ENCODE peak calls at places on chromosome 11, in eight cellular contexts. T, M, F, X, Q, R, H and E are unnamed samples. For H3K36me3, the result is how much of the 10 kb centered on the place peaks cover.

GRCh38 chr11:119423459-119424254 is 685 bp upstream of the THY1 start:
- DNase-seq in T (no peak), M (no peak), F (no peak), X (no peak), Q (no peak), R (no peak), H (no peak), E (no peak)

GRCh38 chr11:75637998-75638397 is 30.8 kb downstream of the MAP6 start:
- DNase-seq in T (no peak), M (no peak), F (no peak), X (no peak), Q (no peak), R (no peak), H (no peak), E (no peak)

GRCh38 chr11:9787260-9787659 is 123.4 kb downstream of the SWAP70 start:
- DNase-seq in T (no peak), M (no peak), F (no peak), X (no peak), Q (no peak), R (no peak), H (no peak), E (no peak)

GRCh38 chr11:45644981-45645889 is 20.2 kb downstream of the CHST1 start:
- DNase-seq in T (no peak), M (no peak), F (no peak), X (no peak), Q (no peak), R (no peak), H (no peak), E (no peak)

GRCh38 chr11:7905549-7905948 is 25.5 kb downstream of the OR10A6 start:
- DNase-seq in T (no peak), M (no peak), F (no peak), X (no peak), Q (no peak), R (no peak), H (no peak), E (no peak)

GRCh38 chr11:102456381-102456780 is 3.8 kb upstream of the TMEM123 start:
- DNase-seq in T (no peak), M (no peak), F (no peak), X (no peak), Q (peak), R (no peak), H (no peak), E (no peak)

GRCh38 chr11:27371490-27371889 is 8.5 kb upstream of the CCDC34 start:
- DNase-seq in T (no peak), M (no peak), F (no peak), X (no peak), Q (no peak), R (no peak), H (no peak), E (no peak)

GRCh38 chr11:111642521-111642920 is 40.3 kb downstream of the SIK2 start:
- DNase-seq in T (no peak), M (no peak), F (no peak), X (no peak), Q (no peak), R (no peak), H (no peak), E (no peak)

GRCh38 chr11:11703885-11704284 is 82.1 kb upstream of the GALNT18 start:
- DNase-seq in T (no peak), M (no peak), F (no peak), X (no peak), Q (no peak), R (no peak), H (no peak), E (no peak)

GRCh38 chr11:47270331-47271271 is 668 bp downstream of the MADD start:
- DNase-seq in T (peak), M (peak), F (peak), X (peak), Q (peak), R (no peak), H (no peak), E (peak)

GRCh38 chr11:82458777-82459176 is 274.9 kb downstream of the FAM181B start:
- DNase-seq in T (no peak), M (no peak), F (no peak), X (no peak), Q (no peak), R (no peak), H (no peak), E (no peak)

GRCh38 chr11:39724404-39724803 is 1735.0 kb downstream of the LRRC4C start:
- DNase-seq in T (no peak), M (no peak), F (no peak), X (no peak), Q (no peak), R (no peak), H (no peak), E (no peak)

GRCh38 chr11:129720994-129721393 is 94.7 kb upstream of the TMEM45B start:
- DNase-seq in T (no peak), M (no peak), F (no peak), X (no peak), Q (no peak), R (no peak), H (no peak), E (no peak)

GRCh38 chr11:82682003-82682751 is 51.5 kb downstream of the FAM181B start:
- DNase-seq in T (no peak), M (peak), F (peak), X (peak), Q (peak), R (no peak), H (peak), E (peak)

GRCh38 chr11:93608280-93608862 is 53.1 kb upstream of the CEP295 start:
- DNase-seq in T (no peak), M (no peak), F (no peak), X (no peak), Q (no peak), R (no peak), H (no peak), E (no peak)

GRCh38 chr11:129317564-129317963 is 58.1 kb upstream of the BARX2 start:
- DNase-seq in T (no peak), M (no peak), F (no peak), X (no peak), Q (peak), R (no peak), H (no peak), E (no peak)

GRCh38 chr11:122706261-122706660 is 50.7 kb downstream of the UBASH3B start:
- DNase-seq in T (no peak), M (no peak), F (no peak), X (no peak), Q (no peak), R (no peak), H (no peak), E (no peak)

GRCh38 chr11:85759915-85760314 is 51.0 kb downstream of the SYTL2 start:
- DNase-seq in T (no peak), M (no peak), F (no peak), X (no peak), Q (no peak), R (no peak), H (no peak), E (no peak)

GRCh38 chr11:130213979-130214281 is 54.3 kb downstream of the ST14 start:
- DNase-seq in T (no peak), M (no peak), F (peak), X (no peak), Q (peak), R (peak), H (peak), E (no peak)

GRCh38 chr11:18277560-18278271 is 11.7 kb downstream of the SAA1 start:
- DNase-seq in T (no peak), M (no peak), F (peak), X (no peak), Q (no peak), R (no peak), H (no peak), E (no peak)

GRCh38 chr11:116162086-116162485 is 610.7 kb downstream of the BUD13 start:
- DNase-seq in T (no peak), M (no peak), F (no peak), X (no peak), Q (no peak), R (no peak), H (no peak), E (no peak)

GRCh38 chr11:12587333-12587997 is 86.8 kb upstream of the TEAD1 start:
- DNase-seq in T (no peak), M (no peak), F (no peak), X (no peak), Q (no peak), R (no peak), H (no peak), E (no peak)

GRCh38 chr11:28581286-28582242 is 473.4 kb downstream of the METTL15 start:
- DNase-seq in T (no peak), M (no peak), F (no peak), X (no peak), Q (no peak), R (no peak), H (no peak), E (no peak)

GRCh38 chr11:123143476-123143875 is 51.6 kb downstream of the CLMP start:
- DNase-seq in T (no peak), M (no peak), F (no peak), X (no peak), Q (no peak), R (no peak), H (no peak), E (no peak)

GRCh38 chr11:120467627-120468026 is 43.9 kb upstream of the GRIK4 start:
- DNase-seq in T (no peak), M (no peak), F (no peak), X (no peak), Q (no peak), R (no peak), H (no peak), E (no peak)

GRCh38 chr11:1083621-1084551 is 9.2 kb downstream of the MUC2 start:
- DNase-seq in T (no peak), M (no peak), F (no peak), X (no peak), Q (no peak), R (peak), H (no peak), E (no peak)

GRCh38 chr11:125369808-125370207 is 126.3 kb downstream of the FEZ1 start:
- DNase-seq in T (no peak), M (no peak), F (no peak), X (no peak), Q (no peak), R (no peak), H (no peak), E (no peak)

GRCh38 chr11:58525037-58525614 is 17.2 kb upstream of the OR5B21 start:
- DNase-seq in T (peak), M (no peak), F (no peak), X (no peak), Q (no peak), R (no peak), H (no peak), E (peak)

DNA sequence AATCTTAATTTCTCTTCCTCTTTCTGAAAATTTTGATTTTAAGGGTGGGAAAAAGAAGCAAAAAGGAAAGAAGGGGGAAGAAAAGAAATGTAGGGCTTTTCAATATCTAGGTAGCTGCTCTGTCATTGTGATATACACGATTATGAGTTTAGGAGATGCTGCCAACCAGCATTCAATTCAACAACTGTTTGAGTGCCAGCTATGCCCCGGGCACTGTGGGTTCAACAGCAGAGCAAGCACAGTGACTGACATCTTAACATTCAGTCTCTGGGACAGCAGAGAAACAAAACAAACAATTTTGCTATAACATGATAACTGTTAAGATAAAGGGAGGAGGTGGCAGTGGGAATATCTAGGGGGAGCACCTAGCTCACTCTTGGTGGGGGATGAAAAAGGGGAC is 91.6 kb downstream of the DBX1 start:
- DNase-seq in T (no peak), M (no peak), F (no peak), X (no peak), Q (no peak), R (no peak), H (no peak), E (no peak)
- H3K36me3 ChIP-seq in T (under half), M (half or more), F (under half), X (under half), Q (under half), R (under half), H (under half), E (under half)

DNA sequence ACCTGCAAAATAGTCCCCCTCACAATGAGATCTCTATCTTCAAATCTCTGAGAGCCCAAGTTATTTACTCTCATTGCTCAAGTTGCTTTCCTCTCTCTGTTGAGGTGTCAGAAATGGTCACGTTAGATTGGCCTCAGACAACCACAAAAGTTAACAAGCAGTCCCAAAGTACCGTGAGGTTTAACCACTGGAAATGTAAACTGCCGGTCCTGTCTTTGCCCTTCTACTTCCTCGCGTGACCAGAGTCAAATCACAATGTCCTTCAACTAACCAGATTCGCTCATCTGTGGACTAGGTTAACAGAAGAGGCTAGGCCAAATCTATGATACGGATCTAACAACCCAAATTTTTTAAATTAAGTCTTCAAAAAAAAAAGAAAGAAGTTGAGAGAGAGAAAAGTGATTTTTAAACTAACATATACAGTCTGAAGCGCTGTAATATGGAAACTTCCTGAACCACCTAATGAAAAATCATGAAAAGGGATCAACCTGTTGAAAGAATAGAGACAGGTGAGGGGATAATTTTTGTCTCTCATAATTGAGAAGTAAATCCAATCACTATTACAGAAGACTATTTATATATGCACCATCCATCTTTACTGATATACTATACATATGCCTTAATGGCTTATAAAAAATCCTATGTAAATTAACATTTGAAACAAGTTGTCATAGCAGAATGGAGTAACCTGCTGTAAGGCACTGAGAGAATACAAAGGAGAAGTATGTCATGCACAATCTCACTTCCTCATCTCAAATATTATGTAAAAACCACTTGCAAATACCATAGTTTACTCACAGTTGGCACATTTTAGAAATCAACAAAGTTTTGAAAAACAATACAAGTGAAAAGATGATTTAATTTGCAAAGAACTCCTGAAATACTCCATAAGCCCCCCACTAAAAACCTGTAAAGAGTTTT is 3.3 kb upstream of the JAML start:
- DNase-seq in T (peak), M (no peak), F (no peak), X (no peak), Q (no peak), R (no peak), H (no peak), E (peak)
- TF ChIP-seq CTCF in T (no peak), M (no peak), F (no peak), X (no peak), Q (no peak), R (no peak), H (no peak), E (no peak)

GRCh38 chr11:35473975-35474374 is 51.4 kb downstream of the PAMR1 start:
- DNase-seq in T (no peak), M (no peak), F (no peak), X (no peak), Q (no peak), R (no peak), H (no peak), E (no peak)
- H3K4me3 ChIP-seq in T (no peak), M (no peak), F (no peak), X (no peak), Q (no peak), R (no peak), H (no peak), E (no peak)

GRCh38 chr11:4098026-4098621 is 3.5 kb downstream of the RRM1 start:
- DNase-seq in T (no peak), M (no peak), F (no peak), X (no peak), Q (no peak), R (no peak), H (no peak), E (no peak)

GRCh38 chr11:4105916-4106315 is 11.3 kb downstream of the RRM1 start:
- DNase-seq in T (no peak), M (no peak), F (no peak), X (no peak), Q (no peak), R (no peak), H (no peak), E (no peak)

GRCh38 chr11:4102711-4103110 is 8.1 kb downstream of the RRM1 start:
- DNase-seq in T (no peak), M (no peak), F (no peak), X (no peak), Q (no peak), R (no peak), H (no peak), E (no peak)

DNA sequence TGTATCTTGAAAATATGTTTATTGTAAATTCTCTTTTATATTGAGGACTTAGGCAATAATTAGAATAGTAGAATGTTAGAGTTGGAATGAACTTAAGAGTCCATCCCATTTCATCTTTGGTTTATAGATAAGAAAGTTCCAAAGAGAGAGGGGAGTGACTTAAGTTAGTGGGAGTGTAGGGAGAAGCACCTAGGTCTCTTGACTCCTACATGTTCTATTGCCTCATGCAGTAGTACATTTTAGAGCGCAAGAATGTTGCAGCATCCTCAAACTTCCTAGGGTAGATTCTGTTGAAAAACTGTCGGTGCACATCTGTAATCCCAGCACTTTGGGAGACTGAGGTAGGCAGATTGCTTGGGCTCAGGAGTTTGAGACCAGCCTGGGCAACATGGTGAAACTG is 8.7 kb downstream of the RRM1 start:
- DNase-seq in T (no peak), M (no peak), F (no peak), X (no peak), Q (no peak), R (no peak), H (no peak), E (no peak)
- H3K36me3 ChIP-seq in T (under half), M (half or more), F (under half), X (half or more), Q (under half), R (under half), H (under half), E (half or more)

GRCh38 chr11:72334651-72335050 is 90.7 kb upstream of the PHOX2A start:
- DNase-seq in T (no peak), M (peak), F (no peak), X (no peak), Q (no peak), R (no peak), H (no peak), E (no peak)

GRCh38 chr11:72333657-72334056 is 89.7 kb upstream of the PHOX2A start:
- DNase-seq in T (peak), M (peak), F (no peak), X (no peak), Q (no peak), R (no peak), H (no peak), E (peak)

GRCh38 chr11:72338741-72339140 is 94.8 kb upstream of the PHOX2A start:
- DNase-seq in T (no peak), M (no peak), F (no peak), X (no peak), Q (no peak), R (no peak), H (no peak), E (no peak)

GRCh38 chr11:72336163-72336562 is 92.2 kb upstream of the PHOX2A start:
- DNase-seq in T (no peak), M (no peak), F (no peak), X (no peak), Q (no peak), R (no peak), H (no peak), E (no peak)

DNA sequence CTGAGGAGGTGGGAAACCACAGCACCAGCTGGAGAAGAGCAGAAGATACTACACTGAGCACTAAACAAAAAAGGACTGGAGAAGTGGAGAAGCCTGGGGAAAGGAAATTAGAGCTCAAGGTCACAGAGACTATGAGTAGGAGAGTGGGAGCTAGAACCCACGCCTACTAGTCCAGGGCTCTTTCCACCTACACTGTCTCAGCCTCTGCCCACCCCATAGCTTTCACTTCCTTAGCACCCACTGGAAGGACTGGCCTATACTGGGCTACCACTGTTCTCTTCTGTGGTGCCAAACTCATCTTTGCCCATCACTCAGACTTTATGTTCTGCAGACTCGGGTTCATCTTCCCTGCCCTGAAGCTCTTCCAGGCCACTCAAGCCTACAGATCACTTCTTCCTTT is 94.3 kb upstream of the PHOX2A start:
- DNase-seq in T (no peak), M (no peak), F (no peak), X (no peak), Q (no peak), R (no peak), H (no peak), E (no peak)
- TF ChIP-seq CTCF in T (no peak), M (no peak), F (no peak), X (no peak), Q (no peak), R (no peak), H (no peak), E (no peak)

DNA sequence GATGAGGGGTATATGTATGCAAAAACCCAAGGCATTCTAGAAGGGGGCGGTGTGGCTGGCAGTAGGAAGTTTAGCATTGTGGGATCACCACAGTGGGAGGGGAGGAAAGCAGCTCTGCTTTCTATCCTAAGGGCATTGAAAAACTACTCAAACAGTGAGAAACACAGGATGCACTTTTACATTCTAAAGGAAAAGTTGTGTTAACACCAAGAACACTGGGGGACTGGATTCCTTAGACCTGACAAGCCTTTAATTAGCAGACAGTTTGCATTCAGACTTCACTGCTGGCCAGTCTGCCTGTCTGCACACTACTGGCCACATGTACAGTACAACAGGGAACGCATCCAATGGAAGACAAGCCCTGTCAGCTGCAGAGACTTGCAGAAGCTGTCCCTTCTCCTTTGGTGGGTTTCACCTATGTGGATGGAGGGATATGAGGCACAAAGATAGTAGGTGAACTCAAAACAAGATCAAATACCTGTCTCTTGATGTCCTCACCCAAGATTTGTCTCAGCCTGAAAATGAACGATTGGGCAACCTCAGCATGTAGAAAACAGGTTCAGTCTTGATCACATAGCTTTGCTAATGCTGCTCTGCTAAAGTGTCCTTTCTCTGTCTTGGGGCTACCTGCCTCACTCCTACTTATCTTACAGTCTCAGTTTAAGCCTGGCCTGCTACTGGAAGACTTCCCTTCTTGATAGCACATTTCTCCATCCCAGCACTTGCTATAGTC is 64.8 kb downstream of the TENM4 start:
- DNase-seq in T (no peak), M (no peak), F (no peak), X (no peak), Q (no peak), R (no peak), H (no peak), E (no peak)
- H3K4me3 ChIP-seq in T (no peak), M (no peak), F (no peak), X (no peak), Q (no peak), R (no peak), H (no peak), E (no peak)